ENCODE peak calls at places on chromosomes 13 and 19, in nine cellular contexts. W is Calu3; M is ovary; A is A549; R is choroid plexus epithelial cell; H is Peyer's patch; Y is kidney epithelial cell; S is CD4-positive, alpha-beta T cell; K is GM06990. L is an unnamed sample.

GRCh38 chr19:38265213-38265861 is 964 bp downstream of the SPINT2 start:
- DNase-seq in K (no peak), A (peak; percentile 86), Y (no peak), H (peak; percentile 73), R (peak; percentile 50), M (no peak), W (peak; percentile 61), S (no peak), L (no peak)

GRCh38 chr19:14116918-14117578 is 514 bp downstream of the PRKACA start:
- DNase-seq in K (no peak), S (peak; percentile 40), Y (no peak), R (no peak), M (peak; percentile 78), W (no peak), H (peak; percentile 56), A (no peak), L (no peak)

GRCh38 chr13:75704194-75704941 is 68.2 kb downstream of the LMO7 start:
- DNase-seq in W (no peak), S (no peak), A (no peak), R (peak; percentile 76), Y (no peak), K (no peak), H (no peak), M (no peak), L (no peak)

GRCh38 chr13:63297162-63297561 is 1881.5 kb upstream of the PCDH20 start:
- DNase-seq in M (no peak), R (no peak), A (no peak), H (no peak), S (no peak), W (no peak), Y (no peak), K (no peak), L (no peak)

GRCh38 chr13:21934309-21934708 is 263.4 kb downstream of the FGF9 start:
- DNase-seq in S (no peak), Y (no peak), W (no peak), K (no peak), R (no peak), M (no peak), H (no peak), A (no peak), L (no peak)

GRCh38 chr13:34006011-34006410 is 188.1 kb downstream of the RFC3 start:
- DNase-seq in K (no peak), A (no peak), S (no peak), W (no peak), H (no peak), Y (no peak), R (no peak), M (no peak), L (no peak)

GRCh38 chr13:75468602-75469001 is 13.4 kb downstream of the TBC1D4 start:
- DNase-seq in A (no peak), H (no peak), Y (no peak), K (no peak), R (no peak), W (no peak), M (no peak), S (no peak), L (no peak)

GRCh38 chr19:29806098-29806866 is 5.5 kb upstream of the CCNE1 start:
- DNase-seq in H (no peak), A (peak; percentile 53), R (peak; percentile 76), Y (no peak), S (no peak), W (no peak), K (no peak), M (no peak), L (no peak)

GRCh38 chr13:26557393-26558073 is at the start of gene WASF3:
- DNase-seq in K (peak; percentile 79), A (peak; percentile 57), S (no peak), M (peak; percentile 95), H (peak; percentile 84), W (peak; percentile 92), R (peak; percentile 95), Y (peak; percentile 56), L (peak; percentile 76)

DNA sequence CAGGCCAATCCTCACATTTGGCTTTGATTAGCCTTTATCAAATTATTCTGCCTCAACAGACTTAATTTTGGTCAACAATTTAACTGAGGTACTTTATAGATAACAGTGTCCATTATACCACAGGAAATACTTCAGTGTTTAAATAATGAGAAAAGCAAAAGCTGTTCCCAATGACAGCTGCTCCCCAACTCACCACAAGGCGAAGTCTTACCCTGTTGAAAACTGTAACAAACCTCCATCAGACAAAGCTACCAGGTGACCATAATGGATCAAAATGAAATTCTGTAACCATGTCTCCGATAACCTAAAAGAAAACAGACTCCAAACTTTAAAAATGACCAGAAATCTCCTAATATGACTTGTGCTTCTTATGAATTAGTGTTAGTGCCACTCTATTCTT is 50.3 kb downstream of the ZNF44 start:
- DNase-seq in H (no peak), A (no peak), W (no peak), Y (no peak), S (no peak), K (no peak), R (no peak), M (no peak), L (no peak)
- TF ChIP-seq CTCF in H (peak; percentile 14), A (no peak), W (no peak), Y (no peak), S (no peak), K (no peak), R (peak; percentile 15), M (no peak), L (no peak)

GRCh38 chr13:109207618-109208017 is 578.2 kb downstream of the MYO16 start:
- DNase-seq in M (no peak), A (no peak), Y (no peak), W (no peak), K (no peak), H (no peak), R (no peak), S (no peak), L (no peak)
- TF ChIP-seq CTCF in M (no peak), A (no peak), Y (no peak), W (no peak), K (no peak), H (no peak), R (no peak), S (no peak), L (no peak)

GRCh38 chr19:51108805-51109146 is 567 bp upstream of the CTU1 start:
- DNase-seq in R (no peak), A (no peak), W (no peak), H (no peak), Y (no peak), M (no peak), S (no peak), K (no peak), L (no peak)

GRCh38 chr19:51110666-51110971 is 2.4 kb upstream of the CTU1 start:
- DNase-seq in K (no peak), M (no peak), W (no peak), H (no peak), S (no peak), A (no peak), R (no peak), Y (no peak), L (no peak)

GRCh38 chr19:51114087-51114714 is 6.0 kb upstream of the CTU1 start:
- DNase-seq in M (no peak), K (no peak), S (no peak), A (no peak), W (no peak), R (no peak), Y (no peak), H (no peak), L (no peak)

GRCh38 chr19:51108066-51108804 is at the start of gene CTU1:
- DNase-seq in K (peak; percentile 99), S (peak; percentile 97), M (peak; percentile 98), W (peak; percentile 99), A (peak; percentile 98), Y (peak; percentile 98), R (peak; percentile 100), H (peak; percentile 97), L (peak; percentile 97)

DNA sequence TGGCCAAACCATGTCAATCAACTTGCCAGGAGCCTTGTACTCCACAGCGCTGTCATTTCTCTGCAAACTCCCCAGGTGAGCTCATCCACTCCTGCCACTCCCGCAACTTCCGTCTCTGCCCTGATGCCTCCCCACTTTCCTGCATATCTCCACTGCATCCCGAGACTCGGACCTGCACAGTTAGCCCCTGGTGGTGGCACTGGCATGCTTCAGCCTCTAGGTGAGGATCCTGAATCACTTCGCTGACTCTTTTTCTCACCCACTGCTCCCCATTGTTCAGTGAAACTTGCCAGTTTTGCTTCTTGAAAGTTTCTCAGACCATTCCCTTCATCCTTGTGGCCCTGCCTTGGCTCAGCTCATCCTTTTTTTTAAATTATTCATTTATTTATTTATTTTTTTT is 3.4 kb upstream of the CTU1 start:
- DNase-seq in S (no peak), M (no peak), H (no peak), A (peak; percentile 64), K (no peak), Y (no peak), R (no peak), W (peak; percentile 63), L (no peak)
- TF ChIP-seq CTCF in S (no peak), M (no peak), H (peak; percentile 10), A (no peak), K (peak; percentile 32), Y (peak; percentile 19), R (peak; percentile 47), W (peak; percentile 58), L (no peak)

GRCh38 chr19:4911314-4911713 is 2.0 kb downstream of the UHRF1 start:
- DNase-seq in S (no peak), W (no peak), Y (no peak), R (peak; percentile 48), K (no peak), H (no peak), A (no peak), M (no peak), L (no peak)

GRCh38 chr19:4913996-4914735 is 4.9 kb downstream of the UHRF1 start:
- DNase-seq in Y (no peak), A (no peak), R (no peak), K (no peak), W (no peak), M (no peak), S (no peak), H (no peak), L (no peak)

GRCh38 chr19:4910594-4911273 is 1.4 kb downstream of the UHRF1 start:
- DNase-seq in S (no peak), W (no peak), K (peak; percentile 56), M (peak; percentile 31), H (no peak), A (no peak), R (peak; percentile 66), Y (no peak), L (no peak)

GRCh38 chr19:4909897-4910593 is 744 bp downstream of the UHRF1 start:
- DNase-seq in W (peak; percentile 90), A (peak; percentile 85), Y (no peak), M (peak; percentile 90), K (peak; percentile 94), S (peak; percentile 92), R (peak; percentile 91), H (peak; percentile 95), L (peak; percentile 98)

DNA sequence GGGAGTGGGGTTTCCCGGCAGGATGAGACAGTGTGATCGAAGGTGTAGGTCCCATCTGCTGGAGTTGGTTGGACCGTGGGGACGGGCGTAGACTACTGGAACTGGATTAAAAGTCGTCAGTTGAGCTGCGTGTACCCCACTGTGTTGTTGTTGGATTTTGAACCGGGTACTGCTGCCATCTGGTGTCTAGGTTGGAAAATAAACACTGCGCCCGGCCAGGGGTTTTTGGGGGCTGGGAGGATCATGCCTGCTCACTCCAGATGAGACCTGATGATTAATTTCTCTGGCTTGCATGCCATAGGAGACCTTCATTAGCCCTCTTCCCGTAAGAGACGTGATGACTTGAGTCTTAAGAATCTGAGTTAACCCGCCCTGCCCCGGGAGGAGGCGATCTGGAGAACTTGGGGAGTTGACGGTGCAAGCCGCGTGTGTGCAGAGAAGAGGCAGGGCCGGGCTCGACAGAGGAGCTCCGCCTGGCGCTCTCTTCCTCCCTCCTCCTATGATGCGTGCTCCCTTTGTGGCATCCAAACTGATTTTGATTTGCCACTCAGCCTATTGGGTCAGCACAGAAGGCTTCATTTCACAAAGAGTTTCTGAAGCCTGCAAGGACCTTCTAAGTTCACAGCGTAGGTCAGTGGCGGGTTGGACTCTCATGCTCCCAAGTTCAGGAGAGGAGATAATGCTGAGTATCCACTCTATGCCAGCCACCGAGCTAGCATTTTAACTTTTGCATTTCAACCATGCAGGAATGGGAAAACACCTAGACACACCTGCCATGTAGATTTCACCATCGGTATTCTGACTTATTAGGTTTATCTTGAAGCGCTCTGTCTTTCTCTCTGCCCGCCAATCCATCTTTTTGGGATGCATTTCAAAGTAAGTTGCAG is 2.7 kb downstream of the UHRF1 start:
- DNase-seq in S (peak; percentile 70), R (peak; percentile 100), M (peak; percentile 71), Y (peak; percentile 95), H (peak; percentile 68), A (peak; percentile 90), K (peak; percentile 52), W (peak; percentile 77), L (peak; percentile 65)
- TF ChIP-seq CTCF in S (peak; percentile 67), R (peak; percentile 76), M (peak; percentile 62), Y (peak; percentile 65), H (peak; percentile 72), A (peak; percentile 69), K (peak; percentile 69), W (peak; percentile 41), L (peak; percentile 64)